ENCODE peak calls at places on chromosomes 13 and 19, in six cellular contexts. I, W, D, H, U and Z are unnamed samples.

GRCh38 chr19:14432817-14433453 is at the start of gene PKN1:
- DNase-seq in D (no peak), W (no peak), U (peak; percentile 47), I (peak; percentile 53), H (no peak), Z (peak; percentile 21)

GRCh38 chr19:36256853-36257511 is 42.1 kb downstream of the ZNF146 start:
- DNase-seq in W (no peak), I (no peak), D (no peak), H (no peak), U (no peak), Z (no peak)

GRCh38 chr13:110525328-110526319 is 35.9 kb downstream of the RAB20 start:
- DNase-seq in H (no peak), I (peak; percentile 49), W (no peak), D (no peak), U (no peak), Z (no peak)

GRCh38 chr19:50505856-50506611 is 5.0 kb downstream of the JOSD2 start:
- DNase-seq in H (no peak), U (no peak), D (no peak), W (no peak), I (no peak), Z (no peak)

GRCh38 chr13:95335667-95336066 is 34.4 kb upstream of the ABCC4 start:
- DNase-seq in I (no peak), D (no peak), W (no peak), U (no peak), H (no peak), Z (no peak)

GRCh38 chr19:2245273-2245672 is 3.9 kb upstream of the AMH start:
- DNase-seq in D (no peak), U (no peak), H (no peak), W (no peak), I (no peak), Z (no peak)

GRCh38 chr19:50333737-50334617 is 4.8 kb upstream of the KCNC3 start:
- DNase-seq in U (peak; percentile 85), I (peak; percentile 86), W (no peak), D (no peak), H (peak; percentile 71), Z (peak; percentile 59)

GRCh38 chr19:40663712-40664692 is 26.4 kb downstream of the NUMBL start:
- DNase-seq in D (no peak), W (no peak), I (no peak), H (no peak), U (no peak), Z (no peak)

GRCh38 chr19:12841094-12841493 is 2.8 kb downstream of the MAST1 start:
- DNase-seq in I (no peak), D (no peak), H (no peak), W (no peak), U (no peak), Z (no peak)

GRCh38 chr19:41935781-41936415 is 7.6 kb upstream of the ERFL start:
- DNase-seq in D (no peak), H (no peak), I (no peak), U (no peak), W (no peak), Z (no peak)

GRCh38 chr13:49300716-49301589 is 53.2 kb downstream of the CDADC1 start:
- DNase-seq in H (no peak), I (peak; percentile 74), D (no peak), U (peak; percentile 61), W (no peak), Z (peak; percentile 39)

GRCh38 chr19:6811906-6812305 is 39.4 kb downstream of the VAV1 start:
- DNase-seq in D (peak; percentile 30), W (peak; percentile 27), H (peak; percentile 33), U (no peak), I (no peak), Z (no peak)

GRCh38 chr19:40294560-40294959 is 9.4 kb upstream of the AKT2 start:
- DNase-seq in I (no peak), U (no peak), D (no peak), W (no peak), H (no peak), Z (no peak)

GRCh38 chr13:114015608-114016295 is 41.9 kb upstream of the C13orf46 start:
- DNase-seq in H (no peak), U (no peak), W (no peak), I (no peak), D (no peak), Z (no peak)

GRCh38 chr19:51808333-51808986 is 13.5 kb downstream of the FPR3 start:
- DNase-seq in I (no peak), D (peak; percentile 47), H (peak; percentile 34), W (peak; percentile 62), U (no peak), Z (no peak)

GRCh38 chr19:45094707-45095106 is 1.7 kb downstream of the PPP1R37 start:
- DNase-seq in U (no peak), H (no peak), I (no peak), D (no peak), W (no peak), Z (no peak)

GRCh38 chr13:41500501-41500900 is 43.2 kb downstream of the RGCC start:
- DNase-seq in D (no peak), H (no peak), I (peak; percentile 40), W (no peak), U (peak; percentile 31), Z (no peak)

GRCh38 chr13:69389899-69390298 is 717.7 kb upstream of the ATXN8OS start:
- DNase-seq in D (no peak), H (peak; percentile 23), U (no peak), I (no peak), W (no peak), Z (no peak)

GRCh38 chr13:108419768-108420167 is 150.2 kb downstream of the TNFSF13B start:
- DNase-seq in U (no peak), I (no peak), D (no peak), H (no peak), W (no peak), Z (no peak)

GRCh38 chr19:11448410-11448809 is 13.0 kb downstream of the PRKCSH start:
- DNase-seq in I (no peak), W (no peak), U (no peak), D (no peak), H (no peak), Z (no peak)

GRCh38 chr13:43127103-43127817 is 103.9 kb downstream of the DNAJC15 start:
- DNase-seq in U (no peak), I (no peak), H (no peak), W (no peak), D (no peak), Z (no peak)

GRCh38 chr13:24625870-24626419 is 54.3 kb upstream of the ATP12A start:
- DNase-seq in I (peak; percentile 5), H (no peak), U (no peak), W (no peak), D (no peak), Z (no peak)

GRCh38 chr19:53254451-53255341 is at the start of gene ZNF677:
- DNase-seq in U (peak; percentile 49), I (peak; percentile 79), W (peak; percentile 42), D (peak; percentile 62), H (no peak), Z (peak; percentile 48)

GRCh38 chr13:107864543-107865460 is 350.5 kb downstream of the LIG4 start:
- DNase-seq in U (no peak), H (no peak), D (no peak), W (no peak), I (no peak), Z (no peak)

GRCh38 chr19:4913996-4914735 is 4.9 kb downstream of the UHRF1 start:
- DNase-seq in W (no peak), U (no peak), H (no peak), I (peak; percentile 21), D (no peak), Z (no peak)

GRCh38 chr13:41643502-41643901 is 186.2 kb downstream of the RGCC start:
- DNase-seq in U (no peak), W (no peak), I (no peak), H (no peak), D (no peak), Z (no peak)

GRCh38 chr19:32682317-32682716 is 6.7 kb downstream of the RGS9BP start:
- DNase-seq in W (no peak), H (no peak), I (no peak), D (no peak), U (no peak), Z (no peak)

GRCh38 chr19:45340232-45340898 is at the start of gene KLC3:
- DNase-seq in W (no peak), I (peak; percentile 31), U (peak; percentile 35), D (no peak), H (no peak), Z (no peak)

GRCh38 chr19:12868540-12869112 is 12.6 kb downstream of the DNASE2 start:
- DNase-seq in D (no peak), H (no peak), U (no peak), W (no peak), I (no peak), Z (no peak)

GRCh38 chr19:31348416-31349159 is 648 bp downstream of the TSHZ3 start:
- DNase-seq in H (no peak), W (no peak), U (no peak), D (no peak), I (peak; percentile 20), Z (no peak)

GRCh38 chr19:47757617-47758432 is 12.5 kb downstream of the NOP53 start:
- DNase-seq in D (no peak), H (no peak), I (no peak), U (no peak), W (no peak), Z (no peak)

GRCh38 chr19:13163609-13164364 is 13.6 kb downstream of the IER2 start:
- DNase-seq in D (no peak), H (no peak), I (no peak), U (peak; percentile 44), W (no peak), Z (no peak)

GRCh38 chr19:4977299-4978174 is 8.6 kb downstream of the KDM4B start:
- DNase-seq in H (no peak), I (no peak), D (no peak), U (no peak), W (peak; percentile 69), Z (no peak)

GRCh38 chr13:33612641-33613638 is 205.0 kb upstream of the RFC3 start:
- DNase-seq in U (peak; percentile 8), I (no peak), W (no peak), D (no peak), H (no peak), Z (no peak)

GRCh38 chr13:51425410-51426042 is 27.3 kb downstream of the INTS6 start:
- DNase-seq in W (peak; percentile 17), U (no peak), I (no peak), H (no peak), D (no peak), Z (no peak)

GRCh38 chr19:5141926-5142724 is 173.2 kb downstream of the KDM4B start:
- DNase-seq in D (no peak), W (no peak), H (no peak), U (no peak), I (no peak), Z (no peak)

GRCh38 chr13:113509989-113510388 is 19.5 kb upstream of the DCUN1D2 start:
- DNase-seq in U (no peak), I (no peak), W (no peak), H (no peak), D (no peak), Z (no peak)

GRCh38 chr13:48507024-48507423 is 25.9 kb downstream of the RCBTB2 start:
- DNase-seq in I (no peak), D (no peak), H (no peak), U (no peak), W (no peak), Z (no peak)